ENCODE peak calls at places on chromosomes 7 and 10, in eight cellular contexts. One of them, this sample, is unnamed.

GRCh38 chr7:38506004-38506403 is 125.2 kb downstream of the AMPH start:
- DNase-seq in hypothalamus: no peak
- DNase-seq in SK-N-DZ: no peak
- DNase-seq in testis: no peak
- DNase-seq in breast epithelium: no peak
- DNase-seq in stimulated activated CD4-positive, alpha-beta T cell treated with anti-CD3 and anti-CD28 coated beads, Interleukin-15, amount 100 ng/mL, for 1 hour: no peak
- DNase-seq in hepatic stellate cell: no peak
- DNase-seq in H9: no peak
- DNase-seq in this sample: no peak

GRCh38 chr7:143216151-143216550 is 5.7 kb upstream of the TAS2R40 start:
- DNase-seq in H9: no peak
- DNase-seq in testis: no peak
- DNase-seq in stimulated activated CD4-positive, alpha-beta T cell treated with anti-CD3 and anti-CD28 coated beads, Interleukin-15, amount 100 ng/mL, for 1 hour: no peak
- DNase-seq in hypothalamus: no peak
- DNase-seq in breast epithelium: no peak
- DNase-seq in SK-N-DZ: no peak
- DNase-seq in hepatic stellate cell: no peak
- DNase-seq in this sample: no peak

GRCh38 chr10:23351914-23352313 is 7.3 kb upstream of the C10orf67 start:
- DNase-seq in testis: no peak
- DNase-seq in H9: no peak
- DNase-seq in breast epithelium: no peak
- DNase-seq in hepatic stellate cell: no peak
- DNase-seq in hypothalamus: no peak
- DNase-seq in SK-N-DZ: no peak
- DNase-seq in stimulated activated CD4-positive, alpha-beta T cell treated with anti-CD3 and anti-CD28 coated beads, Interleukin-15, amount 100 ng/mL, for 1 hour: no peak
- DNase-seq in this sample: no peak

GRCh38 chr7:121000091-121000983 is 11.8 kb downstream of the CPED1 start:
- DNase-seq in hepatic stellate cell: no peak
- DNase-seq in SK-N-DZ: no peak
- DNase-seq in breast epithelium: no peak
- DNase-seq in H9: no peak
- DNase-seq in hypothalamus: no peak
- DNase-seq in stimulated activated CD4-positive, alpha-beta T cell treated with anti-CD3 and anti-CD28 coated beads, Interleukin-15, amount 100 ng/mL, for 1 hour: no peak
- DNase-seq in testis: no peak
- DNase-seq in this sample: no peak

GRCh38 chr10:113753020-113753692 is 1.7 kb downstream of the PLEKHS1 start:
- DNase-seq in breast epithelium: no peak
- DNase-seq in hepatic stellate cell: no peak
- DNase-seq in testis: no peak
- DNase-seq in stimulated activated CD4-positive, alpha-beta T cell treated with anti-CD3 and anti-CD28 coated beads, Interleukin-15, amount 100 ng/mL, for 1 hour: no peak
- DNase-seq in H9: no peak
- DNase-seq in hypothalamus: no peak
- DNase-seq in SK-N-DZ: no peak
- DNase-seq in this sample: no peak

GRCh38 chr10:103186128-103186527 is 6.9 kb downstream of the NT5C2 start:
- DNase-seq in breast epithelium: no peak
- DNase-seq in hypothalamus: no peak
- DNase-seq in SK-N-DZ: no peak
- DNase-seq in stimulated activated CD4-positive, alpha-beta T cell treated with anti-CD3 and anti-CD28 coated beads, Interleukin-15, amount 100 ng/mL, for 1 hour: no peak
- DNase-seq in hepatic stellate cell: no peak
- DNase-seq in testis: no peak
- DNase-seq in H9: no peak
- DNase-seq in this sample: no peak

GRCh38 chr10:131154306-131155025 is 157.1 kb downstream of the TCERG1L start:
- DNase-seq in hepatic stellate cell: no peak
- DNase-seq in stimulated activated CD4-positive, alpha-beta T cell treated with anti-CD3 and anti-CD28 coated beads, Interleukin-15, amount 100 ng/mL, for 1 hour: no peak
- DNase-seq in testis: no peak
- DNase-seq in hypothalamus: no peak
- DNase-seq in breast epithelium: no peak
- DNase-seq in SK-N-DZ: no peak
- DNase-seq in H9: no peak
- DNase-seq in this sample: no peak

GRCh38 chr7:20562461-20562860 is 53.0 kb upstream of the ABCB5 start:
- DNase-seq in testis: no peak
- DNase-seq in SK-N-DZ: no peak
- DNase-seq in H9: no peak
- DNase-seq in stimulated activated CD4-positive, alpha-beta T cell treated with anti-CD3 and anti-CD28 coated beads, Interleukin-15, amount 100 ng/mL, for 1 hour: no peak
- DNase-seq in breast epithelium: no peak
- DNase-seq in hepatic stellate cell: no peak
- DNase-seq in hypothalamus: no peak
- DNase-seq in this sample: no peak

GRCh38 chr7:16778479-16778878 is 24.9 kb downstream of the TSPAN13 start:
- DNase-seq in hepatic stellate cell: no peak
- DNase-seq in SK-N-DZ: no peak
- DNase-seq in breast epithelium: no peak
- DNase-seq in stimulated activated CD4-positive, alpha-beta T cell treated with anti-CD3 and anti-CD28 coated beads, Interleukin-15, amount 100 ng/mL, for 1 hour: no peak
- DNase-seq in H9: no peak
- DNase-seq in testis: no peak
- DNase-seq in hypothalamus: no peak
- DNase-seq in this sample: no peak

GRCh38 chr10:49029666-49030065 is 85.7 kb downstream of the VSTM4 start:
- DNase-seq in testis: no peak
- DNase-seq in breast epithelium: no peak
- DNase-seq in SK-N-DZ: no peak
- DNase-seq in hypothalamus: no peak
- DNase-seq in hepatic stellate cell: no peak
- DNase-seq in H9: no peak
- DNase-seq in stimulated activated CD4-positive, alpha-beta T cell treated with anti-CD3 and anti-CD28 coated beads, Interleukin-15, amount 100 ng/mL, for 1 hour: no peak
- DNase-seq in this sample: no peak

GRCh38 chr10:59588791-59589190 is 120.9 kb downstream of the SLC16A9 start:
- DNase-seq in testis: no peak
- DNase-seq in SK-N-DZ: no peak
- DNase-seq in breast epithelium: no peak
- DNase-seq in hypothalamus: no peak
- DNase-seq in stimulated activated CD4-positive, alpha-beta T cell treated with anti-CD3 and anti-CD28 coated beads, Interleukin-15, amount 100 ng/mL, for 1 hour: no peak
- DNase-seq in hepatic stellate cell: no peak
- DNase-seq in H9: no peak
- DNase-seq in this sample: no peak

GRCh38 chr7:130959743-130960207 is 225.8 kb upstream of the KLF14 start:
- DNase-seq in H9: no peak
- DNase-seq in hepatic stellate cell: no peak
- DNase-seq in breast epithelium: no peak
- DNase-seq in hypothalamus: no peak
- DNase-seq in testis: no peak
- DNase-seq in stimulated activated CD4-positive, alpha-beta T cell treated with anti-CD3 and anti-CD28 coated beads, Interleukin-15, amount 100 ng/mL, for 1 hour: no peak
- DNase-seq in SK-N-DZ: no peak
- DNase-seq in this sample: no peak

GRCh38 chr7:26843696-26844095 is 20.7 kb downstream of the SKAP2 start:
- DNase-seq in testis: no peak
- DNase-seq in hypothalamus: no peak
- DNase-seq in H9: no peak
- DNase-seq in hepatic stellate cell: no peak
- DNase-seq in stimulated activated CD4-positive, alpha-beta T cell treated with anti-CD3 and anti-CD28 coated beads, Interleukin-15, amount 100 ng/mL, for 1 hour: no peak
- DNase-seq in SK-N-DZ: no peak
- DNase-seq in breast epithelium: no peak
- DNase-seq in this sample: no peak

GRCh38 chr10:102068216-102068615 is 3.1 kb downstream of the HPS6 start:
- DNase-seq in testis: no peak
- DNase-seq in SK-N-DZ: no peak
- DNase-seq in hypothalamus: no peak
- DNase-seq in hepatic stellate cell: no peak
- DNase-seq in stimulated activated CD4-positive, alpha-beta T cell treated with anti-CD3 and anti-CD28 coated beads, Interleukin-15, amount 100 ng/mL, for 1 hour: no peak
- DNase-seq in breast epithelium: no peak
- DNase-seq in H9: no peak
- DNase-seq in this sample: no peak

GRCh38 chr7:130277763-130278643 is 11.3 kb downstream of the CPA2 start:
- DNase-seq in hepatic stellate cell: peak
- DNase-seq in SK-N-DZ: peak
- DNase-seq in hypothalamus: no peak
- DNase-seq in H9: peak
- DNase-seq in testis: peak
- DNase-seq in breast epithelium: no peak
- DNase-seq in stimulated activated CD4-positive, alpha-beta T cell treated with anti-CD3 and anti-CD28 coated beads, Interleukin-15, amount 100 ng/mL, for 1 hour: no peak
- DNase-seq in this sample: peak

GRCh38 chr10:126058104-126058503 is 161.7 kb downstream of the FANK1 start:
- DNase-seq in testis: no peak
- DNase-seq in breast epithelium: no peak
- DNase-seq in H9: no peak
- DNase-seq in hypothalamus: no peak
- DNase-seq in hepatic stellate cell: no peak
- DNase-seq in SK-N-DZ: no peak
- DNase-seq in stimulated activated CD4-positive, alpha-beta T cell treated with anti-CD3 and anti-CD28 coated beads, Interleukin-15, amount 100 ng/mL, for 1 hour: no peak
- DNase-seq in this sample: no peak

GRCh38 chr10:68900427-68901105 is 549 bp upstream of the DDX50 start:
- DNase-seq in hepatic stellate cell: peak
- DNase-seq in breast epithelium: no peak
- DNase-seq in testis: no peak
- DNase-seq in stimulated activated CD4-positive, alpha-beta T cell treated with anti-CD3 and anti-CD28 coated beads, Interleukin-15, amount 100 ng/mL, for 1 hour: peak
- DNase-seq in SK-N-DZ: no peak
- DNase-seq in H9: no peak
- DNase-seq in hypothalamus: peak
- DNase-seq in this sample: no peak

GRCh38 chr10:35574924-35575352 is 30.2 kb upstream of the GJD4 start:
- DNase-seq in hepatic stellate cell: peak
- DNase-seq in testis: no peak
- DNase-seq in stimulated activated CD4-positive, alpha-beta T cell treated with anti-CD3 and anti-CD28 coated beads, Interleukin-15, amount 100 ng/mL, for 1 hour: no peak
- DNase-seq in H9: peak
- DNase-seq in breast epithelium: no peak
- DNase-seq in hypothalamus: no peak
- DNase-seq in SK-N-DZ: no peak
- DNase-seq in this sample: peak

GRCh38 chr10:68628576-68629127 is 68.5 kb downstream of the TET1 start:
- DNase-seq in stimulated activated CD4-positive, alpha-beta T cell treated with anti-CD3 and anti-CD28 coated beads, Interleukin-15, amount 100 ng/mL, for 1 hour: no peak
- DNase-seq in H9: no peak
- DNase-seq in hypothalamus: no peak
- DNase-seq in SK-N-DZ: no peak
- DNase-seq in breast epithelium: no peak
- DNase-seq in testis: no peak
- DNase-seq in hepatic stellate cell: no peak
- DNase-seq in this sample: no peak

GRCh38 chr7:28065721-28066285 is 114.8 kb downstream of the JAZF1 start:
- DNase-seq in hepatic stellate cell: no peak
- DNase-seq in testis: no peak
- DNase-seq in stimulated activated CD4-positive, alpha-beta T cell treated with anti-CD3 and anti-CD28 coated beads, Interleukin-15, amount 100 ng/mL, for 1 hour: no peak
- DNase-seq in hypothalamus: no peak
- DNase-seq in SK-N-DZ: no peak
- DNase-seq in breast epithelium: no peak
- DNase-seq in H9: no peak
- DNase-seq in this sample: peak

GRCh38 chr10:31133628-31134302 is 102.1 kb upstream of the ZNF438 start:
- DNase-seq in SK-N-DZ: peak
- DNase-seq in breast epithelium: peak
- DNase-seq in hepatic stellate cell: peak
- DNase-seq in stimulated activated CD4-positive, alpha-beta T cell treated with anti-CD3 and anti-CD28 coated beads, Interleukin-15, amount 100 ng/mL, for 1 hour: peak
- DNase-seq in hypothalamus: peak
- DNase-seq in testis: peak
- DNase-seq in H9: peak
- DNase-seq in this sample: peak

GRCh38 chr10:50740351-50740688 is 584 bp downstream of the ASAH2B start:
- DNase-seq in H9: no peak
- DNase-seq in testis: no peak
- DNase-seq in stimulated activated CD4-positive, alpha-beta T cell treated with anti-CD3 and anti-CD28 coated beads, Interleukin-15, amount 100 ng/mL, for 1 hour: no peak
- DNase-seq in breast epithelium: no peak
- DNase-seq in hepatic stellate cell: peak
- DNase-seq in hypothalamus: no peak
- DNase-seq in SK-N-DZ: peak
- DNase-seq in this sample: no peak

GRCh38 chr10:21516270-21517131 is 9.0 kb downstream of the SKIDA1 start:
- DNase-seq in hypothalamus: peak
- DNase-seq in testis: peak
- DNase-seq in hepatic stellate cell: peak
- DNase-seq in breast epithelium: no peak
- DNase-seq in H9: peak
- DNase-seq in stimulated activated CD4-positive, alpha-beta T cell treated with anti-CD3 and anti-CD28 coated beads, Interleukin-15, amount 100 ng/mL, for 1 hour: peak
- DNase-seq in SK-N-DZ: no peak
- DNase-seq in this sample: peak

GRCh38 chr7:39504963-39505362 is 61.2 kb upstream of the YAE1 start:
- DNase-seq in hepatic stellate cell: no peak
- DNase-seq in SK-N-DZ: no peak
- DNase-seq in testis: no peak
- DNase-seq in hypothalamus: no peak
- DNase-seq in breast epithelium: no peak
- DNase-seq in stimulated activated CD4-positive, alpha-beta T cell treated with anti-CD3 and anti-CD28 coated beads, Interleukin-15, amount 100 ng/mL, for 1 hour: no peak
- DNase-seq in H9: no peak
- DNase-seq in this sample: no peak

GRCh38 chr7:40432046-40432445 is 297.2 kb downstream of the SUGCT start:
- DNase-seq in SK-N-DZ: no peak
- DNase-seq in testis: no peak
- DNase-seq in hepatic stellate cell: no peak
- DNase-seq in stimulated activated CD4-positive, alpha-beta T cell treated with anti-CD3 and anti-CD28 coated beads, Interleukin-15, amount 100 ng/mL, for 1 hour: no peak
- DNase-seq in H9: no peak
- DNase-seq in breast epithelium: no peak
- DNase-seq in hypothalamus: no peak
- DNase-seq in this sample: no peak

GRCh38 chr7:37342665-37343471 is 105.8 kb downstream of the ELMO1 start:
- DNase-seq in hepatic stellate cell: no peak
- DNase-seq in stimulated activated CD4-positive, alpha-beta T cell treated with anti-CD3 and anti-CD28 coated beads, Interleukin-15, amount 100 ng/mL, for 1 hour: peak
- DNase-seq in SK-N-DZ: no peak
- DNase-seq in hypothalamus: no peak
- DNase-seq in breast epithelium: no peak
- DNase-seq in H9: no peak
- DNase-seq in testis: no peak
- DNase-seq in this sample: no peak

GRCh38 chr7:139995034-139995915 is 67.5 kb downstream of the PARP12 start:
- DNase-seq in testis: peak
- DNase-seq in breast epithelium: no peak
- DNase-seq in SK-N-DZ: no peak
- DNase-seq in hypothalamus: peak
- DNase-seq in H9: no peak
- DNase-seq in stimulated activated CD4-positive, alpha-beta T cell treated with anti-CD3 and anti-CD28 coated beads, Interleukin-15, amount 100 ng/mL, for 1 hour: no peak
- DNase-seq in hepatic stellate cell: no peak
- DNase-seq in this sample: no peak

GRCh38 chr10:72285972-72286521 is 12.3 kb downstream of the DDIT4 start:
- DNase-seq in stimulated activated CD4-positive, alpha-beta T cell treated with anti-CD3 and anti-CD28 coated beads, Interleukin-15, amount 100 ng/mL, for 1 hour: no peak
- DNase-seq in testis: no peak
- DNase-seq in SK-N-DZ: no peak
- DNase-seq in hepatic stellate cell: no peak
- DNase-seq in H9: no peak
- DNase-seq in breast epithelium: no peak
- DNase-seq in hypothalamus: no peak
- DNase-seq in this sample: no peak

GRCh38 chr7:122305475-122306319 is 1.1 kb upstream of the FEZF1 start:
- DNase-seq in hepatic stellate cell: no peak
- DNase-seq in testis: peak
- DNase-seq in hypothalamus: no peak
- DNase-seq in stimulated activated CD4-positive, alpha-beta T cell treated with anti-CD3 and anti-CD28 coated beads, Interleukin-15, amount 100 ng/mL, for 1 hour: no peak
- DNase-seq in breast epithelium: no peak
- DNase-seq in H9: peak
- DNase-seq in SK-N-DZ: no peak
- DNase-seq in this sample: peak

GRCh38 chr10:131650771-131651673 is 249.8 kb upstream of the PPP2R2D start:
- DNase-seq in SK-N-DZ: no peak
- DNase-seq in H9: no peak
- DNase-seq in breast epithelium: no peak
- DNase-seq in hepatic stellate cell: no peak
- DNase-seq in stimulated activated CD4-positive, alpha-beta T cell treated with anti-CD3 and anti-CD28 coated beads, Interleukin-15, amount 100 ng/mL, for 1 hour: no peak
- DNase-seq in testis: no peak
- DNase-seq in hypothalamus: no peak
- DNase-seq in this sample: no peak

GRCh38 chr10:17649052-17649451 is 5.1 kb downstream of the STAM start:
- DNase-seq in breast epithelium: no peak
- DNase-seq in hypothalamus: no peak
- DNase-seq in hepatic stellate cell: no peak
- DNase-seq in H9: no peak
- DNase-seq in testis: no peak
- DNase-seq in SK-N-DZ: no peak
- DNase-seq in stimulated activated CD4-positive, alpha-beta T cell treated with anti-CD3 and anti-CD28 coated beads, Interleukin-15, amount 100 ng/mL, for 1 hour: no peak
- DNase-seq in this sample: no peak

GRCh38 chr7:72187179-72187578 is 225.0 kb downstream of the CALN1 start:
- DNase-seq in stimulated activated CD4-positive, alpha-beta T cell treated with anti-CD3 and anti-CD28 coated beads, Interleukin-15, amount 100 ng/mL, for 1 hour: no peak
- DNase-seq in testis: no peak
- DNase-seq in breast epithelium: no peak
- DNase-seq in hepatic stellate cell: no peak
- DNase-seq in H9: no peak
- DNase-seq in SK-N-DZ: no peak
- DNase-seq in hypothalamus: no peak
- DNase-seq in this sample: peak

GRCh38 chr7:156105337-156106106 is 293.3 kb upstream of the SHH start:
- DNase-seq in testis: no peak
- DNase-seq in hepatic stellate cell: no peak
- DNase-seq in hypothalamus: no peak
- DNase-seq in breast epithelium: no peak
- DNase-seq in H9: no peak
- DNase-seq in stimulated activated CD4-positive, alpha-beta T cell treated with anti-CD3 and anti-CD28 coated beads, Interleukin-15, amount 100 ng/mL, for 1 hour: no peak
- DNase-seq in SK-N-DZ: no peak
- DNase-seq in this sample: peak

GRCh38 chr7:134932707-134933370 is 53.5 kb upstream of the AGBL3 start:
- DNase-seq in stimulated activated CD4-positive, alpha-beta T cell treated with anti-CD3 and anti-CD28 coated beads, Interleukin-15, amount 100 ng/mL, for 1 hour: no peak
- DNase-seq in SK-N-DZ: no peak
- DNase-seq in breast epithelium: no peak
- DNase-seq in testis: no peak
- DNase-seq in hypothalamus: no peak
- DNase-seq in H9: no peak
- DNase-seq in hepatic stellate cell: peak
- DNase-seq in this sample: peak